ENCODE peak calls at places on chromosomes 5 and 9, in eight cellular contexts. A is naive thymus-derived CD4-positive, alpha-beta T cell; G is heart right ventricle; Q is CD8-positive, alpha-beta memory T cell; D is K562; L is AG04450; H is CD4-positive, CD25-positive, alpha-beta regulatory T cell; O is GM23338. W is an unnamed sample.
A peak's percentile ranks its signal among the peaks of the same experiment; 100 is the strongest.

GRCh38 chr9:131238402-131239021 is 37.8 kb downstream of the FAM78A start:
- DNase-seq in A (no peak), G (peak; percentile 60), Q (no peak), D (no peak), L (no peak), H (no peak), O (no peak), W (peak; percentile 32)

GRCh38 chr5:147560982-147561381 is 51.1 kb upstream of the DPYSL3 start:
- DNase-seq in A (no peak), G (no peak), Q (no peak), D (no peak), L (no peak), H (no peak), O (peak; percentile 71), W (peak; percentile 90)

GRCh38 chr5:113050606-113051391 is 74.2 kb downstream of the DCP2 start:
- DNase-seq in A (no peak), G (no peak), Q (no peak), D (no peak), L (no peak), H (no peak), O (no peak), W (peak; percentile 80)

GRCh38 chr5:110590187-110590586 is 136.3 kb downstream of the TMEM232 start:
- DNase-seq in A (peak; percentile 4), G (no peak), Q (peak; percentile 1), D (no peak), L (no peak), H (no peak), O (peak; percentile 64), W (peak; percentile 10)

GRCh38 chr5:42718591-42718990 is 38.0 kb upstream of the CCDC152 start:
- DNase-seq in A (no peak), G (no peak), Q (no peak), D (no peak), L (no peak), H (no peak), O (no peak), W (no peak)

GRCh38 chr5:38831909-38832308 is 13.9 kb upstream of the OSMR start:
- DNase-seq in A (no peak), G (no peak), Q (no peak), D (peak; percentile 36), L (no peak), H (no peak), O (peak; percentile 84), W (peak; percentile 65)

GRCh38 chr5:111454198-111454606 is 58.1 kb downstream of the STARD4 start:
- DNase-seq in A (no peak), G (no peak), Q (no peak), D (no peak), L (no peak), H (no peak), O (no peak), W (no peak)

GRCh38 chr5:140795259-140795641 is 598 bp downstream of the PCDHA2 start:
- DNase-seq in A (no peak), G (no peak), Q (no peak), D (no peak), L (no peak), H (no peak), O (peak; percentile 85), W (no peak)

GRCh38 chr9:95771556-95772280 is 103.8 kb upstream of the ERCC6L2 start:
- DNase-seq in A (no peak), G (no peak), Q (no peak), D (no peak), L (no peak), H (no peak), O (no peak), W (peak; percentile 95)

GRCh38 chr9:120445974-120446373 is 134.0 kb downstream of the CDK5RAP2 start:
- DNase-seq in A (no peak), G (no peak), Q (no peak), D (no peak), L (no peak), H (no peak), O (no peak), W (no peak)

GRCh38 chr9:128556276-128556675 is 3.9 kb downstream of the SPTAN1 start:
- DNase-seq in A (no peak), G (no peak), Q (no peak), D (no peak), L (no peak), H (no peak), O (no peak), W (no peak)

GRCh38 chr5:95712347-95712958 is 18.7 kb upstream of the RHOBTB3 start:
- DNase-seq in A (no peak), G (no peak), Q (no peak), D (peak; percentile 86), L (peak; percentile 63), H (no peak), O (peak; percentile 38), W (peak; percentile 95)

GRCh38 chr5:149761461-149761860 is 31.4 kb downstream of the PPARGC1B start:
- DNase-seq in A (no peak), G (no peak), Q (no peak), D (no peak), L (no peak), H (no peak), O (no peak), W (no peak)

GRCh38 chr5:1783214-1783551 is 16.5 kb downstream of the MRPL36 start:
- DNase-seq in A (no peak), G (no peak), Q (no peak), D (no peak), L (no peak), H (no peak), O (no peak), W (no peak)

GRCh38 chr9:104094534-104095020 is 468 bp downstream of the SMC2 start:
- DNase-seq in A (no peak), G (no peak), Q (no peak), D (no peak), L (no peak), H (no peak), O (no peak), W (no peak)

GRCh38 chr5:10354048-10354872 is 765 bp downstream of the MARCHF6 start:
- DNase-seq in A (peak; percentile 47), G (no peak), Q (peak; percentile 53), D (peak; percentile 81), L (no peak), H (peak; percentile 23), O (peak; percentile 53), W (peak; percentile 70)

GRCh38 chr9:81671880-81672280 is 17.5 kb downstream of the TLE1 start:
- DNase-seq in A (no peak), G (peak; percentile 93), Q (no peak), D (no peak), L (no peak), H (no peak), O (no peak), W (no peak)

GRCh38 chr5:142548739-142549275 is 137.1 kb downstream of the FGF1 start:
- DNase-seq in A (peak; percentile 33), G (peak; percentile 76), Q (peak; percentile 7), D (peak; percentile 78), L (peak; percentile 91), H (no peak), O (peak; percentile 96), W (peak; percentile 88)

DNA sequence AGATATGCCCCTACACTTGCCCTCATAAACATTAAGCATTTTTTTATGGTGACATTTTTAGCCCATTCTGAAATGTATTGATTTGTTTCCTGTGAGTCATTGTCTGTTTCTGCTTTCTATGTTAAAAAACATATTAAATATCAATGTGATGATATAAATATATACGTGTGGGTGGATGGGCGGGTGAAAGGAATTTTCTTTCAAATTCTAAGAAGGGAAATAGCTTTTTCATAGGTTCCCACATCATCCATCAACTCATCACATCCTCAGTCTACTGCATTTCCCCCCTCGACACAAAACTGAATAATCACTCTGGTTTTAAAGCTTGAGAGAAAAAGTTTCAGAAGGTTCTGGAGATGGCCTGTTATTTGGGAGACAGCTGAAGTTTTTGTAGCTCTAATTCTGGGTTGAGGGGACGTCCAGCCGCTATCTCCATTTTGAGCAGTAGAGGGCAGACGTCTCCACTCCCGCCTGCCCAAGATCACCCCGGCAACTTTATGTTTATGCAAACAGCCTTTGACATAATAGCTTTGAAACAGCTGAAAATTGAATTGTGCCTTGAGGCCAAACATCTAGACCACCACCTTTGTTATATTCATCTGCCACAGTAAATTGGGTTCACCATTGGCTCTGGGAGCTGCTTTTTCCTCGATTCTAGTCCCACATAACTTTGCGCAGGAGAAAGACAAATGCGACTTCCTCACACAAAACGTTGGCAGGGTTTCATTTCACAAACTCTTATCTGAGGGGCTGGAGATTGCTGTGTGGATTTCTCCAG is 216.2 kb upstream of the CLINT1 start:
- DNase-seq in A (peak; percentile 63), G (peak; percentile 62), Q (peak; percentile 31), D (peak; percentile 53), L (peak; percentile 11), H (no peak), O (peak; percentile 81), W (peak; percentile 75)
- H3K4me3 ChIP-seq in A (no peak overlapping the region), G (peak overlapping the region; percentile 17), Q (no peak overlapping the region), D (no peak overlapping the region), L (peak overlapping the region; percentile 1), H (no peak overlapping the region), O (no peak overlapping the region), W (no peak overlapping the region)

GRCh38 chr5:36870399-36871040 is 6.0 kb upstream of the NIPBL start:
- DNase-seq in A (peak; percentile 78), G (no peak), Q (peak; percentile 72), D (peak; percentile 42), L (no peak), H (no peak), O (peak; percentile 93), W (no peak)
- H3K4me3 ChIP-seq in A (no peak overlapping the region), G (no peak overlapping the region), Q (no peak overlapping the region), D (no peak overlapping the region), L (no peak overlapping the region), H (peak overlapping the region; percentile 69), O (no peak overlapping the region), W (no peak overlapping the region)

DNA sequence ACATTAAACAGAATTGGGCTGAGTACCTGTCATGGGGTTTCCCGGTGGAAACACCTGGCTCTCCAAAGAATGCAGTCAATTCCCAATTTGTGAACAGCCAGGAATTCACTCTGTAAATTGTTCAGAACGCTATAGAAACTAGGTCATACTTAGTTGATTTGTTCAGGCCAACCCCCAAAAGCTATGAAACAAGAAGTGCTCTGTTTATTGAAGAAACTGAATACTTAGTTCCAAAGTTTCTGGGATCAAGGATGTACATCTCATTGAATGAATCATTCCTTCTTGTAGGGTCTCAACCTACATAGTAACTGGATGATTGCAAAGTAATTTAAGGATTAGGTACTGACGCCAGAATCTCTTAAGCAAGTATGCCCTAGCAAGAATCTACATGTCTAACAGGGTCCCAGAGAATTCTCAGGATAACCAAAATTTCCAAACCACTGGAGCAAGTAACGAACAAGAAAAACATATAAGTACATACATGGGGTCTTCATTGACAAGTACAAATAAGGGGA is 659 bp upstream of the TUSC1 start:
- DNase-seq in A (no peak), G (no peak), Q (no peak), D (no peak), L (no peak), H (no peak), O (no peak), W (no peak)
- H3K4me3 ChIP-seq in A (no peak overlapping the region), G (peak overlapping the region; percentile 86), Q (no peak overlapping the region), D (no peak overlapping the region), L (peak overlapping the region; percentile 73), H (no peak overlapping the region), O (peak overlapping the region; percentile 70), W (no peak overlapping the region)

DNA sequence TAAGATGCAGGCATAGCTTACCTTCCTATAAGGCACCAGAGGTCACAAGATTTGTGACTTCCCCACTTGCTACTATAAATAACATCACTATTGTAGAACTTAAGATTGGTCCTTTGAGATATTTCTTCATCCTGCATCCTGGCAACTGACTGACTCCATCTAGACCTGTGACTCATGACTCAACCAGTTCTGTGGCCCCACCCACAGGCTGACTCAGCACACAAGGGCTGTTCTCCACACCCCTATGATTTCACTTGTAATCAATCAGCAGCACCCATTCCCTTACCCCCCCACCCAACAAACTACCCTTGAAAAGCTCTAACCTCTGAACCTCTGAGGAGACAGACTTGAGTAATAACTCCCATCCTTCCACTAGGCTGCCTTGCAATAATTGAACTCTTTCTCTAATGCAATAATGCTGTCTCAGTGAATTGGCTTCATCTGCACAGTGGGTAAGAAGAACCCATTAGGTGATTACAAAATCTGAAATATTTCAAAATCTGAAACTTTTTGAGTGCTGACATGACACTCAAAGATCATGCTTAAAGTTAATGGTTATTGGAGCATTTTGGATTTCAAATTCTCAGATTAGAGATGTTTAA is 296.7 kb downstream of the ARL15 start:
- DNase-seq in A (no peak), G (no peak), Q (no peak), D (peak; percentile 50), L (peak; percentile 52), H (no peak), O (no peak), W (peak; percentile 44)
- H3K4me3 ChIP-seq in A (no peak overlapping the region), G (no peak overlapping the region), Q (no peak overlapping the region), D (no peak overlapping the region), L (no peak overlapping the region), H (no peak overlapping the region), O (no peak overlapping the region), W (no peak overlapping the region)